ENCODE peak calls at places on chromosomes 2 and 18, in nine cellular contexts. V is mesendoderm; Q is H1; W is ovary; M is aorta; S is IMR-90; P is SK-N-SH; T is CD8-positive, alpha-beta T cell; G is iPS DF 6.9. H is an unnamed sample.

GRCh38 chr2:168210216-168210897 is 37.0 kb downstream of the STK39 start:
- DNase-seq in W (no peak), S (no peak), P (no peak), G (no peak), Q (no peak), T (no peak), M (no peak), V (no peak), H (no peak)

GRCh38 chr2:119939915-119940314 is 73.0 kb upstream of the EPB41L5 start:
- DNase-seq in G (no peak), T (no peak), P (no peak), S (no peak), V (no peak), M (no peak), Q (no peak), W (no peak), H (no peak)

GRCh38 chr2:30368258-30368657 is 78.8 kb upstream of the LCLAT1 start:
- DNase-seq in M (no peak), G (no peak), S (peak; percentile 87), T (no peak), P (no peak), Q (no peak), V (no peak), W (no peak), H (no peak)

GRCh38 chr2:77813614-77814013 is 291.4 kb upstream of the LRRTM4 start:
- DNase-seq in T (no peak), P (no peak), V (no peak), W (no peak), G (no peak), Q (no peak), S (no peak), M (no peak), H (no peak)

GRCh38 chr2:221572821-221573429 is 821 bp upstream of the EPHA4 start:
- DNase-seq in M (peak; percentile 73), P (no peak), V (no peak), T (peak; percentile 11), W (peak; percentile 61), G (no peak), S (peak; percentile 47), Q (no peak), H (no peak)

GRCh38 chr18:26262156-26262555 is 35.9 kb downstream of the TAF4B start:
- DNase-seq in V (peak; percentile 51), P (no peak), M (no peak), Q (no peak), W (no peak), G (no peak), T (no peak), S (no peak), H (no peak)

GRCh38 chr2:179614121-179614520 is 247.3 kb downstream of the ZNF385B start:
- DNase-seq in G (no peak), V (no peak), Q (no peak), P (no peak), S (peak; percentile 40), W (no peak), M (no peak), T (no peak), H (no peak)

GRCh38 chr2:9964334-9964980 is 13.0 kb downstream of the GRHL1 start:
- DNase-seq in M (no peak), G (no peak), W (no peak), S (no peak), T (no peak), Q (no peak), P (no peak), V (no peak), H (no peak)

GRCh38 chr2:54496920-54497319 is 40.8 kb downstream of the SPTBN1 start:
- DNase-seq in G (no peak), V (no peak), S (no peak), P (no peak), M (no peak), W (no peak), T (no peak), Q (no peak), H (no peak)

GRCh38 chr2:2012505-2012904 is 268.2 kb upstream of the PXDN start:
- DNase-seq in T (no peak), G (no peak), V (no peak), M (no peak), W (no peak), Q (no peak), P (no peak), S (no peak), H (no peak)

GRCh38 chr2:22020101-22020742 is 896.5 kb downstream of the TDRD15 start:
- DNase-seq in P (no peak), G (no peak), Q (peak; percentile 5), S (peak; percentile 8), M (no peak), V (peak; percentile 26), W (no peak), T (no peak), H (no peak)

GRCh38 chr2:177029075-177029474 is 183.5 kb upstream of the HNRNPA3 start:
- DNase-seq in T (no peak), Q (no peak), W (no peak), V (no peak), G (no peak), S (no peak), M (no peak), P (no peak), H (no peak)

GRCh38 chr2:117553448-117553847 is 261.0 kb upstream of the DDX18 start:
- DNase-seq in M (no peak), T (no peak), S (no peak), P (no peak), W (no peak), G (peak; percentile 35), V (no peak), Q (no peak), H (no peak)

GRCh38 chr2:164523026-164523425 is 98.3 kb downstream of the GRB14 start:
- DNase-seq in V (no peak), T (no peak), S (no peak), G (no peak), W (no peak), Q (no peak), M (no peak), P (no peak), H (no peak)

GRCh38 chr18:74275736-74276135 is 16.0 kb downstream of the CYB5A start:
- DNase-seq in Q (no peak), W (no peak), M (no peak), G (no peak), P (no peak), S (no peak), V (no peak), T (no peak), H (no peak)

GRCh38 chr18:74276609-74277008 is 15.2 kb downstream of the CYB5A start:
- DNase-seq in S (no peak), Q (no peak), T (no peak), P (no peak), V (no peak), W (no peak), M (no peak), G (no peak), H (no peak)

GRCh38 chr18:74281011-74281638 is 10.6 kb downstream of the CYB5A start:
- DNase-seq in Q (no peak), S (no peak), W (no peak), P (no peak), T (no peak), M (no peak), V (peak; percentile 63), G (no peak), H (no peak)

GRCh38 chr18:74278983-74279382 is 12.8 kb downstream of the CYB5A start:
- DNase-seq in S (no peak), W (no peak), G (no peak), M (no peak), T (no peak), P (no peak), V (no peak), Q (no peak), H (no peak)

GRCh38 chr18:74278058-74278457 is 13.7 kb downstream of the CYB5A start:
- DNase-seq in W (no peak), Q (no peak), P (peak; percentile 81), S (no peak), M (no peak), V (no peak), G (no peak), T (no peak), H (no peak)
- H3K4me1 ChIP-seq in W (peaks cover 21% of the 10 kb centered on the region), Q (peaks cover 31% of the 10 kb centered on the region), P (peaks cover 77% of the 10 kb centered on the region), S (peaks cover 4% of the 10 kb centered on the region), M (no peaks in the 10 kb centered on the region), V (peaks cover 17% of the 10 kb centered on the region), G (peaks cover 15% of the 10 kb centered on the region), T (peaks cover 11% of the 10 kb centered on the region), H (no peaks in the 10 kb centered on the region)

DNA sequence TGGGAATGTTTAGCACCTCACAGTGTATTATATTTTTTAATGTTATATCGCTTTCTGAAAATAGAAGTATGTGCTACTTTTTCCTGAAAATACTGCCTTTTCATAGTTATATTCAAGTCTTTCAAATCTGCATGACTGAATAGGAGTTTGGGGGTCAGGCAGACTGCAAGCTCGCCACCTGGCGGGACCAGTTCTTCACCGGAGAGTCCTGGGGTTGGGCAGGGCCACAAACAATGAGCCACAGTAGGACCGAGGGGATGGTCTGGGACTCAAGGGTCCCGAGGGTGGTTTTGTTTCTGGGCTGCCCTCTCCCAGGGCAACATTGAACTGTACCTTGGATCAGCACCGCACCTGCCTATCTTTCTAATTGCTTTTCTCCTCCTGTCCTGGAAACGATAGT is 70.6 kb downstream of the VWA3B start:
- DNase-seq in S (no peak), M (no peak), G (no peak), W (no peak), Q (no peak), V (peak; percentile 60), T (no peak), P (no peak), H (no peak)
- H3K4me1 ChIP-seq in S (no peaks in the 10 kb centered on the region), M (no peaks in the 10 kb centered on the region), G (no peaks in the 10 kb centered on the region), W (peaks cover 2% of the 10 kb centered on the region), Q (no peaks in the 10 kb centered on the region), V (peaks cover 4% of the 10 kb centered on the region), T (no peaks in the 10 kb centered on the region), P (no peaks in the 10 kb centered on the region), H (no peaks in the 10 kb centered on the region)

GRCh38 chr2:8609357-8609804 is 72.5 kb upstream of the ID2 start:
- DNase-seq in S (no peak), P (no peak), M (no peak), Q (no peak), T (no peak), G (no peak), V (peak; percentile 97), W (no peak), H (no peak)
- H3K4me1 ChIP-seq in S (peaks cover 18% of the 10 kb centered on the region), P (no peaks in the 10 kb centered on the region), M (no peaks in the 10 kb centered on the region), Q (no peaks in the 10 kb centered on the region), T (no peaks in the 10 kb centered on the region), G (no peaks in the 10 kb centered on the region), V (peaks cover 9% of the 10 kb centered on the region), W (no peaks in the 10 kb centered on the region), H (no peaks in the 10 kb centered on the region)

GRCh38 chr2:207156451-207157161 is 9.1 kb downstream of the KLF7 start:
- DNase-seq in Q (no peak), S (no peak), W (no peak), P (no peak), V (no peak), M (no peak), T (no peak), G (no peak), H (no peak)

GRCh38 chr2:207154556-207155179 is 11.1 kb downstream of the KLF7 start:
- DNase-seq in S (no peak), P (no peak), V (peak; percentile 82), W (no peak), M (no peak), Q (no peak), G (no peak), T (no peak), H (no peak)

GRCh38 chr2:207157162-207157481 is 8.6 kb downstream of the KLF7 start:
- DNase-seq in G (no peak), S (no peak), T (no peak), V (no peak), Q (no peak), P (no peak), W (no peak), M (no peak), H (no peak)

GRCh38 chr2:207156045-207156444 is 9.7 kb downstream of the KLF7 start:
- DNase-seq in V (no peak), G (no peak), P (no peak), S (no peak), Q (no peak), T (no peak), M (no peak), W (no peak), H (no peak)

GRCh38 chr2:207155516-207155915 is 10.2 kb downstream of the KLF7 start:
- DNase-seq in Q (no peak), S (no peak), T (no peak), M (no peak), P (no peak), V (no peak), G (no peak), W (no peak), H (no peak)
- H3K4me1 ChIP-seq in Q (peaks cover 23% of the 10 kb centered on the region), S (peaks cover 30% of the 10 kb centered on the region), T (peaks cover 53% of the 10 kb centered on the region), M (peaks cover 51% of the 10 kb centered on the region), P (peaks cover 71% of the 10 kb centered on the region), V (peaks cover 33% of the 10 kb centered on the region), G (peaks cover 9% of the 10 kb centered on the region), W (peaks cover 24% of the 10 kb centered on the region), H (peaks cover 34% of the 10 kb centered on the region)